ENCODE peak calls at places on chromosome 6, in four cellular contexts. One of them, this sample, is unnamed.

GRCh38 chr6:53306819-53307347 is 41.9 kb downstream of the ELOVL5 start:
- DNase-seq in H1: no peak
- DNase-seq in K562: no peak
- DNase-seq in SK-N-SH: no peak
- DNase-seq in this sample: peak; percentile 79

GRCh38 chr6:15398657-15399287 is 152.9 kb downstream of the JARID2 start:
- DNase-seq in SK-N-SH: no peak
- DNase-seq in K562: no peak
- DNase-seq in H1: no peak
- DNase-seq in this sample: peak; percentile 55

GRCh38 chr6:113903666-113904330 is 46.7 kb downstream of the MARCKS start:
- DNase-seq in K562: no peak
- DNase-seq in SK-N-SH: no peak
- DNase-seq in H1: no peak
- DNase-seq in this sample: no peak

GRCh38 chr6:134517863-134518262 is 200.0 kb upstream of the SGK1 start:
- DNase-seq in K562: no peak
- DNase-seq in SK-N-SH: peak; percentile 34
- DNase-seq in H1: no peak
- DNase-seq in this sample: no peak

GRCh38 chr6:144870796-144871195 is 585.7 kb downstream of the UTRN start:
- DNase-seq in K562: no peak
- DNase-seq in SK-N-SH: no peak
- DNase-seq in H1: no peak
- DNase-seq in this sample: no peak

GRCh38 chr6:159042003-159042823 is 2.6 kb downstream of the TAGAP start:
- DNase-seq in SK-N-SH: peak; percentile 68
- DNase-seq in K562: peak; percentile 76
- DNase-seq in H1: peak; percentile 73
- DNase-seq in this sample: peak; percentile 69

GRCh38 chr6:38443341-38443740 is 196.4 kb downstream of the BTBD9 start:
- DNase-seq in SK-N-SH: no peak
- DNase-seq in K562: no peak
- DNase-seq in H1: no peak
- DNase-seq in this sample: no peak

GRCh38 chr6:15715060-15715459 is 52.2 kb upstream of the DTNBP1 start:
- DNase-seq in H1: no peak
- DNase-seq in SK-N-SH: no peak
- DNase-seq in K562: no peak
- DNase-seq in this sample: no peak

GRCh38 chr6:26552640-26553189 is 14.5 kb downstream of the HMGN4 start:
- DNase-seq in SK-N-SH: no peak
- DNase-seq in H1: no peak
- DNase-seq in K562: no peak
- DNase-seq in this sample: no peak

GRCh38 chr6:44649365-44650025 is 262.0 kb downstream of the CDC5L start:
- DNase-seq in H1: no peak
- DNase-seq in SK-N-SH: no peak
- DNase-seq in K562: no peak
- DNase-seq in this sample: no peak

GRCh38 chr6:132673376-132674094 is 14.6 kb upstream of the TAAR1 start:
- DNase-seq in H1: no peak
- DNase-seq in K562: peak; percentile 16
- DNase-seq in SK-N-SH: no peak
- DNase-seq in this sample: no peak

GRCh38 chr6:108083349-108083748 is 8.8 kb upstream of the OSTM1 start:
- DNase-seq in SK-N-SH: no peak
- DNase-seq in K562: no peak
- DNase-seq in H1: no peak
- DNase-seq in this sample: no peak

GRCh38 chr6:52543729-52544324 is 33.0 kb downstream of the TRAM2 start:
- DNase-seq in K562: no peak
- DNase-seq in H1: no peak
- DNase-seq in SK-N-SH: no peak
- DNase-seq in this sample: no peak

GRCh38 chr6:163438940-163439335 is 24.4 kb downstream of the QKI start:
- DNase-seq in K562: peak; percentile 44
- DNase-seq in H1: no peak
- DNase-seq in SK-N-SH: peak; percentile 48
- DNase-seq in this sample: no peak

GRCh38 chr6:11810039-11810541 is 31.5 kb upstream of the ADTRP start:
- DNase-seq in SK-N-SH: no peak
- DNase-seq in H1: no peak
- DNase-seq in K562: peak; percentile 60
- DNase-seq in this sample: no peak

DNA sequence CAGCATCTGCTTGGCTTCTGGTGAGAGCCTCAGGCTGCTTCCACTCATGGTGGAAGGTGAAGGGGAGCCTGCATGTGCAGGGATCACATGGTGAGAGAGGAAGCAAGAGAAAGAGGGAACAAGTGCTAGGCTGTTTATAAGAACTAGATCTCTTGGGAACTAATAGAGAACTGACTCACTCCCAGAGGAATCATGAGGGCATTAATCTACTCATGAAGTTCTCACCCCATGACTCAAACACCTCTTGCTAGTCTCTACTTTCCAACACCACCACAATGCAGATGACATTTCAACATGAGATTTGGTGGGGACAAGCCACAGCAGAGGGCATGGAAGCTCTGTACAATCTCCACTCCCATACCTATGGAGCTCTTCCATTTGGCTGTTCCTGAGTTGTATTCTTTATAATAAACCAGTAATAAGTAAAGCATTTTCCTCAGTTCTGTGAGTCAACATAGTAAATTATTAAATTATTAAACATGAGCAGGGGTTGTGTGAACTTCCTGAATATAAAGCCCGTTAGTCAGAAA is 524.1 kb upstream of the NRSN1 start:
- DNase-seq in H1: no peak
- DNase-seq in K562: no peak
- DNase-seq in SK-N-SH: no peak
- DNase-seq in this sample: no peak
- TF ChIP-seq NRF1 in H1: no peak
- TF ChIP-seq NRF1 in K562: no peak
- TF ChIP-seq NRF1 in SK-N-SH: no peak
- TF ChIP-seq NRF1 in this sample: no peak

GRCh38 chr6:152458648-152459047 is 178.5 kb downstream of the SYNE1 start:
- DNase-seq in K562: no peak
- DNase-seq in SK-N-SH: no peak
- DNase-seq in H1: no peak
- DNase-seq in this sample: no peak
- TF ChIP-seq NRF1 in K562: no peak
- TF ChIP-seq NRF1 in SK-N-SH: no peak
- TF ChIP-seq NRF1 in H1: no peak
- TF ChIP-seq NRF1 in this sample: no peak

DNA sequence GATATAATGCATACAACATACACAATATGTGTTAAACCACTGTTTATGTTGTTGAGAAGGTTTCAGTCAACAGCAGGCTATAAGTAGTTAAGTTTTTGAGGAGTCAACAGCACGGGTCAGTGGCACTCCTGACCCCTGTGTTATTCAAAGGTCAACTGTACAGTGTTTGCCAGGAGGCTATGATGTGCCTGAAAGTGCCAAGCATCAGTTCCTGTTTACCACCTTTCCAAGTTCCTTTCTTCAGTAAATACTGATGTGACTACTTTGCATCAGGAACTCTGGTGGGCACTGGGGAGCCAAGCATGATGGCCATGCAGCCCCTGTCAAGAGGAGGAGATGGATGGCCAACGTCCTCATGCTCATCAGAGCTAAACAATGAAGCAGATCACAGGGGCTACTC is 224.4 kb upstream of the EXOC2 start:
- DNase-seq in H1: no peak
- DNase-seq in SK-N-SH: no peak
- DNase-seq in K562: no peak
- DNase-seq in this sample: no peak
- TF ChIP-seq NRF1 in H1: no peak
- TF ChIP-seq NRF1 in SK-N-SH: no peak
- TF ChIP-seq NRF1 in K562: no peak
- TF ChIP-seq NRF1 in this sample: no peak

DNA sequence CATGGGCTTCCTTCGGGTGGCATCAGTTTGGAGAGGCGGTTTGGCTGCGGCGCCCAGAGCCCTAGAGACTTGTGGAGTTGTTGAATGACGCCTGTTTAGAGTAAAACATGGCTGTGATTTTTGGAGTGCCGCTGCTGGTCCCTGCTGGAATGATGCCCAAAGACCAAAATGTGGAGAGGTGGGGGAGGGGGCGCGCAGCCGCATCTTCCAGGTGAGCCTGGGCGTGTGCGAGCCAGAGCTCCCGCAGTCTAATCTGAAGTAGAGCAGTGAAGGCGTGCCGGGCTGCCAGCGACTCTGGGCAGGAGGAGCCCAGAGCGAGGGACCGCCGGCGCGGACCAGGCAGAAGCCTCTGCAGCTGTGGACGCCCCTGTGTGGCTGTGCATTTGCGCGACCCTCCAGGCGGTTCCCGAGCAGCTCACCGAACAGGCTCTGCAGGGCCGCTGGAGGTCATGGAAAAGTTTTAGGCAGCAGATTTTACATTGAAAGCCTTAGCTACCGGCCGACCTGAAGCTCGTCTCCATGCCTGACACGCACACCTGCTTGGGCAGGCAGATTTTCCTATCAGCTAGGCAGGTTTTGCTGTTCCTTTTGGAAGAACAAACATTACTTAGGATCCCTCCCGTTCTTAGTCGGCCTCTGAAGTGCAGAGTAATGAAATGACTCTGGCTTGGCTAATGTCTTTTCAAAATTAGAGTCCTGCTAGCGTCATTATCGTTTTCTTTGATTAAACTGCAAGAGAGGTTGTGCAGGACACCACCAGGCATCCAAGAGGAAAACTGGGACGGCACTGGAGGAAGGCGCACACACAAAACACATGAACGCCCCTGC is 298.2 kb downstream of the PHACTR1 start:
- DNase-seq in K562: no peak
- DNase-seq in H1: peak; percentile 66
- DNase-seq in SK-N-SH: peak; percentile 78
- DNase-seq in this sample: no peak
- TF ChIP-seq NRF1 in K562: no peak
- TF ChIP-seq NRF1 in H1: no peak
- TF ChIP-seq NRF1 in SK-N-SH: no peak
- TF ChIP-seq NRF1 in this sample: no peak

GRCh38 chr6:118668761-118669411 is 17.5 kb upstream of the CEP85L start:
- DNase-seq in H1: no peak
- DNase-seq in K562: peak; percentile 20
- DNase-seq in SK-N-SH: no peak
- DNase-seq in this sample: no peak
- TF ChIP-seq NRF1 in H1: no peak
- TF ChIP-seq NRF1 in K562: no peak
- TF ChIP-seq NRF1 in SK-N-SH: no peak
- TF ChIP-seq NRF1 in this sample: no peak

This sample was measured in GM12878.